ENCODE peak calls at places on chromosome 3, in seven cellular contexts. C is psoas muscle; Z is activated CD8-positive, alpha-beta T cell treated with anti-CD3 and anti-CD28 coated beads for 36 hours; Y is omental fat pad; O is cardiac fibroblast; R is uterus; K is suprapubic skin. B is an unnamed sample.

GRCh38 chr3:186640473-186640818 is 247 bp downstream of the FETUB start:
- DNase-seq in C (no peak), Z (no peak), Y (no peak), O (peak; percentile 45), R (no peak), K (no peak), B (no peak)

GRCh38 chr3:56926513-56927282 is 124.9 kb upstream of the ARHGEF3 start:
- DNase-seq in C (no peak), Z (no peak), Y (no peak), O (peak; percentile 74), R (peak; percentile 46), K (no peak), B (no peak)

GRCh38 chr3:18987862-18988447 is 160.4 kb upstream of the KCNH8 start:
- DNase-seq in C (no peak), Z (no peak), Y (no peak), O (no peak), R (no peak), K (no peak), B (no peak)

GRCh38 chr3:185046623-185047022 is 106.2 kb downstream of the C3orf70 start:
- DNase-seq in C (no peak), Z (no peak), Y (no peak), O (no peak), R (no peak), K (no peak), B (no peak)

GRCh38 chr3:161890147-161890625 is 393.6 kb downstream of the OTOL1 start:
- DNase-seq in C (no peak), Z (no peak), Y (no peak), O (peak; percentile 98), R (no peak), K (no peak), B (no peak)

GRCh38 chr3:149150436-149150835 is 21.0 kb downstream of the HPS3 start:
- DNase-seq in C (no peak), Z (no peak), Y (no peak), O (no peak), R (no peak), K (no peak), B (no peak)

GRCh38 chr3:126621627-126622345 is 33.1 kb downstream of the TXNRD3 start:
- DNase-seq in C (no peak), Z (no peak), Y (no peak), O (peak; percentile 60), R (no peak), K (no peak), B (no peak)

GRCh38 chr3:134922866-134923265 is 127.8 kb downstream of the EPHB1 start:
- DNase-seq in C (no peak), Z (no peak), Y (no peak), O (no peak), R (no peak), K (no peak), B (no peak)

GRCh38 chr3:161484226-161484625 is 12.4 kb upstream of the OTOL1 start:
- DNase-seq in C (no peak), Z (no peak), Y (no peak), O (no peak), R (no peak), K (no peak), B (no peak)

GRCh38 chr3:123678108-123678511 is 93.3 kb upstream of the HACD2 start:
- DNase-seq in C (no peak), Z (no peak), Y (no peak), O (peak; percentile 79), R (peak; percentile 86), K (no peak), B (no peak)

GRCh38 chr3:149020839-149021252 is 29.5 kb downstream of the GYG1 start:
- DNase-seq in C (no peak), Z (peak; percentile 22), Y (no peak), O (no peak), R (no peak), K (no peak), B (no peak)

GRCh38 chr3:101061312-101061711 is 68.1 kb upstream of the ABI3BP start:
- DNase-seq in C (no peak), Z (no peak), Y (no peak), O (no peak), R (no peak), K (no peak), B (no peak)

GRCh38 chr3:185363662-185364203 is 797 bp downstream of the MAP3K13 start:
- DNase-seq in C (no peak), Z (no peak), Y (no peak), O (no peak), R (no peak), K (no peak), B (no peak)

GRCh38 chr3:136194409-136195257 is 1.5 kb downstream of the MSL2 start:
- DNase-seq in C (no peak), Z (peak; percentile 87), Y (no peak), O (peak; percentile 38), R (no peak), K (no peak), B (no peak)

GRCh38 chr3:87227835-87228144 is 681 bp downstream of the CHMP2B start:
- DNase-seq in C (no peak), Z (no peak), Y (no peak), O (no peak), R (no peak), K (no peak), B (no peak)

GRCh38 chr3:128353991-128354687 is 112.6 kb downstream of the DNAJB8 start:
- DNase-seq in C (no peak), Z (no peak), Y (no peak), O (no peak), R (no peak), K (no peak), B (no peak)
- TF ChIP-seq CTCF in C (no peak), Z (no peak), Y (no peak), O (no peak), R (no peak), K (no peak), B (no peak)

GRCh38 chr3:58171126-58171525 is 39.6 kb downstream of the DNASE1L3 start:
- DNase-seq in C (no peak), Z (no peak), Y (no peak), O (no peak), R (no peak), K (no peak), B (no peak)
- TF ChIP-seq CTCF in C (no peak), Z (no peak), Y (no peak), O (no peak), R (no peak), K (no peak), B (no peak)

GRCh38 chr3:171428892-171429291 is 31.3 kb downstream of the TNIK start:
- DNase-seq in C (no peak), Z (no peak), Y (no peak), O (no peak), R (no peak), K (no peak), B (no peak)

GRCh38 chr3:171430530-171430929 is 29.7 kb downstream of the TNIK start:
- DNase-seq in C (no peak), Z (no peak), Y (no peak), O (no peak), R (no peak), K (no peak), B (no peak)

GRCh38 chr3:171429635-171430034 is 30.6 kb downstream of the TNIK start:
- DNase-seq in C (no peak), Z (no peak), Y (no peak), O (no peak), R (no peak), K (no peak), B (no peak)

GRCh38 chr3:171427771-171428320 is 32.4 kb downstream of the TNIK start:
- DNase-seq in C (no peak), Z (no peak), Y (no peak), O (no peak), R (no peak), K (no peak), B (no peak)

GRCh38 chr3:171428321-171428787 is 31.9 kb downstream of the TNIK start:
- DNase-seq in C (no peak), Z (peak; percentile 33), Y (no peak), O (no peak), R (no peak), K (no peak), B (no peak)
- TF ChIP-seq CTCF in C (no peak), Z (no peak), Y (no peak), O (no peak), R (no peak), K (no peak), B (no peak)

DNA sequence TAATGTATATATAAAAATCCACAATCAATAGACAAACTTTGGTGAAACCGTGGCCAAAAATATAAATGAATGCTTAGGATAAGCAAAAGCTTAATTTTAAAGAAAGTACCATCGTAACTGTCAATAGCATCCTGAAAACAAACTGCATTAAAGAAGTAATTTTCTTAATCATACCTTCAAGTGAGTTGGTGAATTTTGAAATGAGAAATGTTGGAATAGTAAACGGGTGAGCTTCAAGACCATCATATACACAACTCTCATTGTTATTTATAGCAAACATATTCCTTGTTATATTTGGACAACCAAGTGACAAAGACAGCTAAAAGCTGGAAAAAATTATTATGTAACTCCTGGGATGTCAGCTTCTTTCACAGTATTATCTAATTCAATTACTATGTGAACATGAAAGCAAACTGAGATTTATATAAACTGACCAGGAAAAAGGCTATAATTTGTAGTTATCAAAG is 3.7 kb downstream of the DAZL start:
- DNase-seq in C (no peak), Z (no peak), Y (no peak), O (no peak), R (no peak), K (no peak), B (no peak)
- TF ChIP-seq CTCF in C (no peak), Z (no peak), Y (no peak), O (no peak), R (no peak), K (no peak), B (no peak)

GRCh38 chr3:193314161-193314560 is 64.4 kb downstream of the ATP13A5 start:
- DNase-seq in C (no peak), Z (no peak), Y (no peak), O (no peak), R (no peak), K (no peak), B (no peak)
- TF ChIP-seq CTCF in C (no peak), Z (no peak), Y (no peak), O (no peak), R (no peak), K (no peak), B (peak; percentile 7)

GRCh38 chr3:109532257-109533216 is 195.2 kb upstream of the DPPA4 start:
- DNase-seq in C (no peak), Z (peak; percentile 74), Y (no peak), O (peak; percentile 90), R (no peak), K (no peak), B (no peak)
- TF ChIP-seq CTCF in C (no peak), Z (peak; percentile 40), Y (no peak), O (peak; percentile 56), R (no peak), K (no peak), B (peak; percentile 32)